ENCODE peak calls at places on chromosome 6, in seven cellular contexts. M is fibroblast of lung, G is adrenal gland, X is psoas muscle, N is endothelial cell of umbilical vein, L is body of pancreas, T is stomach. Z is an unnamed sample. For H3K4me1, the result is how much of the 10 kb centered on the place peaks cover.

GRCh38 chr6:34273242-34273805 is 24.5 kb upstream of the SMIM29 start:
- DNase-seq in M (peak), G (peak), X (peak), N (peak), L (peak), T (peak), Z (no peak)

GRCh38 chr6:45757443-45758121 is 258.1 kb downstream of the CLIC5 start:
- DNase-seq in M (no peak), G (no peak), X (no peak), N (no peak), L (no peak), T (no peak), Z (no peak)

GRCh38 chr6:16438677-16439615 is 200.6 kb downstream of the GMPR start:
- DNase-seq in M (peak), G (peak), X (no peak), N (no peak), L (no peak), T (no peak), Z (no peak)

GRCh38 chr6:112037783-112038216 is 16.1 kb upstream of the CCN6 start:
- DNase-seq in M (peak), G (peak), X (peak), N (peak), L (peak), T (peak), Z (peak)

GRCh38 chr6:16850332-16851022 is 89.2 kb upstream of the ATXN1 start:
- DNase-seq in M (peak), G (no peak), X (no peak), N (no peak), L (no peak), T (no peak), Z (peak)

GRCh38 chr6:35072051-35072697 is 69.0 kb downstream of the TCP11 start:
- DNase-seq in M (no peak), G (no peak), X (peak), N (peak), L (peak), T (no peak), Z (no peak)

GRCh38 chr6:129766959-129767728 is 57.2 kb upstream of the ARHGAP18 start:
- DNase-seq in M (peak), G (peak), X (peak), N (peak), L (peak), T (peak), Z (peak)

GRCh38 chr6:27791182-27791939 is 120.8 kb downstream of the OR2B2 start:
- DNase-seq in M (peak), G (peak), X (peak), N (peak), L (peak), T (peak), Z (peak)

GRCh38 chr6:11798096-11798495 is 19.5 kb upstream of the ADTRP start:
- DNase-seq in M (no peak), G (no peak), X (no peak), N (no peak), L (no peak), T (no peak), Z (no peak)

GRCh38 chr6:90015883-90016282 is 121.6 kb downstream of the GJA10 start:
- DNase-seq in M (no peak), G (no peak), X (no peak), N (no peak), L (no peak), T (no peak), Z (no peak)

GRCh38 chr6:118350881-118351430 is 197.1 kb upstream of the PLN start:
- DNase-seq in M (peak), G (no peak), X (no peak), N (no peak), L (no peak), T (no peak), Z (no peak)

GRCh38 chr6:54847799-54848597 is 1.4 kb downstream of the FAM83B start:
- DNase-seq in M (peak), G (no peak), X (no peak), N (no peak), L (no peak), T (no peak), Z (no peak)

GRCh38 chr6:26594730-26595632 is 1.8 kb upstream of the ABT1 start:
- DNase-seq in M (peak), G (no peak), X (no peak), N (peak), L (no peak), T (no peak), Z (peak)

GRCh38 chr6:53761036-53761435 is 33.8 kb upstream of the LRRC1 start:
- DNase-seq in M (peak), G (no peak), X (no peak), N (no peak), L (no peak), T (no peak), Z (no peak)

GRCh38 chr6:159806021-159806458 is 6.0 kb downstream of the PNLDC1 start:
- DNase-seq in M (peak), G (no peak), X (no peak), N (no peak), L (no peak), T (no peak), Z (no peak)

GRCh38 chr6:168171673-168172352 is 92.8 kb upstream of the FRMD1 start:
- DNase-seq in M (no peak), G (no peak), X (no peak), N (no peak), L (no peak), T (no peak), Z (no peak)

GRCh38 chr6:26033132-26033941 is 53.9 kb upstream of the HFE start:
- DNase-seq in M (peak), G (peak), X (peak), N (peak), L (peak), T (peak), Z (peak)

GRCh38 chr6:50271817-50272216 is 222.1 kb upstream of the DEFB112 start:
- DNase-seq in M (no peak), G (no peak), X (no peak), N (no peak), L (no peak), T (no peak), Z (no peak)

GRCh38 chr6:133697666-133698065 is 191.2 kb upstream of the TCF21 start:
- DNase-seq in M (peak), G (no peak), X (no peak), N (no peak), L (no peak), T (no peak), Z (peak)

DNA sequence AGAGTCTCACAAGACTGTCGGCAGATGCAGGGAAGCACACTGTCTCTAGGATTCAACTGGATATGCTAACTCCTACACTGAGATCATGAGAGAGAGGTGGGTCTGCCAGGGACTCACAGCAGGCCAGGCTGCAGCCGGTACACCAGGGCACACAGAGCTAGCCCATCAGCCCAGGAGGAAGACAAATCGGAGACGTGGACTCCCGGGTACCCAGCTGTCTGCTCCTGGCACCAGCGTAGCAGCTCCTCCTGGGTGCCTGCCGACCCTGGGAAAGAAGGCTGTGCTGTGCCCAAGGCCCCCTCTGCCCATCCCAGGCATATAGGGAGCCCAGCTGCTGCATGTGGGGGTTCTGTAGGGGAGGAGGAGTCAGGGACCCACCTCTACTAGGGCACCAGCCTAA is 7.0 kb downstream of the MICAL1 start:
- DNase-seq in M (no peak), G (no peak), X (no peak), N (no peak), L (no peak), T (no peak), Z (no peak)
- H3K4me1 ChIP-seq in M (under half), G (under half), X (under half), N (under half), L (under half), T (under half), Z (under half)

DNA sequence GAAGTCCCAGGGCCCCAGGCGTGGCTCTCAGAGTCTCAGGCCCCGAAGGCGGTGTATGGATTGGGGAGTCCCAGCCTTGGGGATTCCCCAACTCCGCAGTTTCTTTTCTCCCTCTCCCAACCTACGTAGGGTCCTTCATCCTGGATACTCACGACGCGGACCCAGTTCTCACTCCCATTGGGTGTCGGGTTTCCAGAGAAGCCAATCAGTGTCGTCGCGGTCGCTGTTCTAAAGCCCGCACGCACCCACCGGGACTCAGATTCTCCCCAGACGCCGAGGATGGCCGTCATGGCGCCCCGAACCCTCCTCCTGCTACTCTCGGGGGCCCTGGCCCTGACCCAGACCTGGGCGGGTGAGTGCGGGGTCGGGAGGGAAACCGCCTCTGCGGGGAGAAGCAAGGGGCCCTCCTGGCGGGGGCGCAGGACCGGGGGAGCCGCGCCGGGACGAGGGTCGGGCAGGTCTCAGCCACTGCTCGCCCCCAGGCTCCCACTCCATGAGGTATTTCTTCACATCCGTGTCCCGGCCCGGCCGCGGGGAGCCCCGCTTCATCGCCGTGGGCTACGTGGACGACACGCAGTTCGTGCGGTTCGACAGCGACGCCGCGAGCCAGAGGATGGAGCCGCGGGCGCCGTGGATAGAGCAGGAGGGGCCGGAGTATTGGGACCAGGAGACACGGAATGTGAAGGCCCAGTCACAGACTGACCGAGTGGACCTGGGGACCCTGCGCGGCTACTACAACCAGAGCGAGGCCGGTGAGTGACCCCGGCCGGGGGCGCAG is at the start of gene HLA-A:
- DNase-seq in M (peak), G (peak), X (peak), N (peak), L (peak), T (peak), Z (peak)
- TF ChIP-seq CTCF in M (no peak), G (no peak), X (no peak), N (no peak), L (no peak), T (no peak), Z (peak)

GRCh38 chr6:157763894-157764345 is 59.1 kb upstream of the SNX9 start:
- DNase-seq in M (no peak), G (no peak), X (no peak), N (no peak), L (no peak), T (no peak), Z (no peak)
- H3K4me1 ChIP-seq in M (under half), G (under half), X (under half), N (half or more), L (under half), T (under half), Z (under half)

DNA sequence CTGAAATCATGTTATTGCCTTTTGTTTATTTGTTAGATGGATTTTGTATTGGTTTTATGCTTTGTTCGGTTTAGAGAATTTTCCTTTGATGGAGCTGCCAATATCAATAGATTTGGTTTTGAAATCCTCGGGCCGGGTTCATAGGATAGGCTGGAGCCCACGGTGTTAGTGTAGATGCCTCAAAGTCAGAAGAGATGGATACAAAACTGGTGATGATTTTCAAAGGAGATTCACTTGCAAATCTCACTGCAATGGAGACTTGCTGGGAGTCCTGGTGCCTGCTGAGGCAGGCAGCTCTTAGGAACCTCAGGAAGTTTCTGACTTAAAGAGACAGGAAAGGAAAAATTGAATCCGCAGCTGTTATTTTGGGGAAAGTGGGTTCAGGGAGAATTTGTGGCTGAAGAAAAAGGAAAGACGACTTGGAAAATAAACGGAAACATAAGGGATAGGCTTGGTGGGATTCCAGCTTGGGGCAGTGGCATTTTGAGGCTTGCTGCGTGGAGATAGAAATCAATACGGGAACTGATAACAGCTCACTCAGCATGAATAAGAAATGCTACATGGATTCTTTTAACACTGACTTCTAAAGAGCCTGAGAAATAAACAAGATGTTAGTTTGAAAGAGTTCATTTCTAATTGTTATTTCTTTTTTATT is 241.6 kb downstream of the PHACTR1 start:
- DNase-seq in M (peak), G (no peak), X (no peak), N (peak), L (peak), T (no peak), Z (no peak)
- TF ChIP-seq CTCF in M (no peak), G (no peak), X (no peak), N (no peak), L (no peak), T (no peak), Z (no peak)

DNA sequence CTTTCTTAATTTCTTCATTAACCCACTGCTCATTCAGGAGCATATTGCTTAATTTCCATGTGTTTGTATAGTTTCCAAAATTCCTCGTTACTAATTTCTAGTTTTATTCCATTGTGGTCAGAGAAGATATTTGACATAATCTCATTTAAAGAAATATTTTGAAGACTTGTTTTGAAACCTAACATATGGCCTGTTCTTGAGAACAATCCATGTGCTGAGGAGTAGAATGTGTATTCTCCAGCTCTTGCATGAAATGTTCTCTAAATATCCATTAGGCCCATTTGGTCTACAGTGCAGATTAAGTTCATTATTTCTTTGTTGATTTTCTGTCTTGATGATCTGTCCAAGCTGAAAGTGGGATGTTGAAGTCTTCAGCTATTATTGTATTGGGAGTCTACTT is 251.7 kb downstream of the ALDH8A1 start:
- DNase-seq in M (no peak), G (no peak), X (no peak), N (no peak), L (no peak), T (no peak), Z (no peak)
- H3K4me1 ChIP-seq in M (under half), G (under half), X (under half), N (under half), L (under half), T (under half), Z (under half)

DNA sequence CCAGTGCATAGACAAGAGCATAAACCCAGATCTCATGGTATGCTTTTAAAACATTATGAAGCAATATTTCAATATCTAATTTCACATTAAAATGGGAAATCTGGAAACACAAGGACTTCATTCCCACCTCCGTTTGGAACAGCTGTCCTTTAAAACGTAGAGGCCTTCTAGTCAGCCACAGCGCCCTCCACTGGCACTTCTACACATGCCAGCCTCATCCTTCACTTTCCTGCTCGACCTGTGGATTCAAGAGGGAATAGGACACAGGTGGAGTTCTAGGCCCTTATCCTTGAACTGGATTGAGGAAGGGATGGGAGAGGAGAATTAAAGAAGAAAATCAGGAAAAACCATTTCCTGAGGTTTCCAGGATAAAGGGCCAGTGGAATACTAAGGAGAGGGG is 85.6 kb downstream of the LYRM4 start:
- DNase-seq in M (no peak), G (no peak), X (no peak), N (no peak), L (no peak), T (no peak), Z (peak)
- TF ChIP-seq CTCF in M (peak), G (no peak), X (no peak), N (peak), L (no peak), T (no peak), Z (peak)

GRCh38 chr6:31661867-31662723 is 1.5 kb upstream of the C6orf47 start:
- DNase-seq in M (no peak), G (no peak), X (no peak), N (no peak), L (no peak), T (no peak), Z (no peak)

GRCh38 chr6:31659649-31660223 is 842 bp downstream of the C6orf47 start:
- DNase-seq in M (peak), G (peak), X (no peak), N (peak), L (no peak), T (no peak), Z (no peak)

GRCh38 chr6:31660224-31660997 is at the start of gene C6orf47:
- DNase-seq in M (peak), G (peak), X (peak), N (peak), L (peak), T (peak), Z (peak)

GRCh38 chr6:31663087-31663960 is 1.5 kb downstream of the GPANK1 start:
- DNase-seq in M (peak), G (no peak), X (no peak), N (no peak), L (no peak), T (no peak), Z (no peak)

DNA sequence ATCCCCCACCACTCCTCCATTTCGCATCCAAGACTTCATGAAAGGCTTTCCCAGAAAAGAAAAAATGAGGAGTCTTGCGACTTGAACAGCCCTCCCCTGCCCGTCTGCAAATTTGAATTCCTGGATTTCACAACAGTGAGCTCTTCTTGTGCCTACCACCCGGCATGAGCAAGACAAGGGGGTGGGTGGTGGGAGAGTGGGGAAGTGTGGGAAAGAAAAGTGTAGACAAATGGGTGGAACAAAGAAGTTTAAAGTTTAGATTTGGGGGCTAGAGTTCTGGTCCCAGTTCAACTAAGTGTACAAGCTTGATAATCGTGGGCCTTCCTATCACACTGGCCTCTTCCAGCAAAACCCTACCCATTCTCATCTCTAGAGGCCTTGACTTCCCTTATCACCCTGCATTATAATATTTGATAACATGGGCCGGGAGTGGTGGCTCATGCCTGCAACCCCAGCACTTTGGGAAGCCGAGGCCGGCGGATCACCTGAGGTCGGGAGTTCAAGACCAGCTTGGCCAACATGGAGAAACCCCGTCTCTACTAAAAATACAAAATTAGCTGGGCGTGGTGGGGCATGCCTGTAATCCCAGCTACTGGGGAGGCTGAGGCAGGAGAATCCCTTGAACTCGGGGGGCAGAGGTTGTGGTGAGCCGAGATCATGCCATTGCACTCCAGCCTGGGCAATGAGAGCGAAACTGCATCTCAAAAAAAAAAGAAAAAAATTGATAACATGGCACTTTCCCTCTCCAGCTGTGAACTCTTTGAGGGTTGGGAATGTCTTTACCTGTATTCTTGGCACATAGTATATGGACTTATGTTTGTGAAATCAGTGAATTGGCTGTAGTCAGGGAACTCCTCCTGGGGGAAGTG is 654 bp upstream of the C6orf47 start:
- DNase-seq in M (peak), G (no peak), X (no peak), N (no peak), L (no peak), T (no peak), Z (no peak)
- H3K4me1 ChIP-seq in M (under half), G (under half), X (half or more), N (under half), L (half or more), T (half or more), Z (under half)

DNA sequence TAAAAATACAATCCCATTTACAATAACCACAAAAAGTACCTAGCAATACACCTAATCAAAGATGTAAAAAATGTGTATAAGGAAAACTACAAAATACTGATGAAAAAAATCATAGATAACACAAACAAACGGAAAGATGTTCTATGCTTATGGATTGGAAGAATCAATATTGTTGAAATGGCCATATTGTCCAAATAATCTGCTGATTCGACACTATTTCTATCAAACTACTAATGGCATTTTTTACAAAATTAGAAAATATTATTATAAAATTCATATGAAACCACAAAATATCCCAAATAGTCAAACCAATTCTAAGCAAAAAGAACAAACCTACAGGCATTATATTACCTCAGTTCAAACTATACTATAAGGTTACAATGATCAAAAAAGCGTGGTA is 978.3 kb upstream of the MAP3K7 start:
- DNase-seq in M (no peak), G (no peak), X (no peak), N (no peak), L (no peak), T (no peak), Z (no peak)
- TF ChIP-seq CTCF in M (no peak), G (no peak), X (no peak), N (no peak), L (no peak), T (no peak), Z (no peak)

Z was measured in A673.